ENCODE peak calls at places on chromosomes 5 and 9, in six cellular contexts. R is body of pancreas, C is HCT116, E is GM12892, Y is sigmoid colon, J is H54. B is an unnamed sample.
A peak's percentile ranks its signal among the peaks of the same experiment; 100 is the strongest.

GRCh38 chr9:108663381-108663876 is 192.4 kb downstream of the ACTL7B start:
- DNase-seq in C (no peak), E (no peak), Y (no peak), R (no peak), J (no peak), B (no peak)

GRCh38 chr5:78003914-78004313 is 227.8 kb upstream of the TBCA start:
- DNase-seq in J (no peak), E (no peak), Y (no peak), C (no peak), R (no peak), B (no peak)

GRCh38 chr5:150502106-150502505 is 5.8 kb upstream of the NDST1 start:
- DNase-seq in Y (no peak), R (no peak), J (no peak), E (no peak), C (no peak), B (no peak)

GRCh38 chr5:83554686-83555085 is 83.1 kb downstream of the VCAN start:
- DNase-seq in R (no peak), Y (no peak), C (no peak), E (no peak), J (no peak), B (no peak)

GRCh38 chr9:69895185-69895584 is 74.6 kb downstream of the CFAP95 start:
- DNase-seq in R (no peak), J (no peak), E (no peak), C (no peak), Y (no peak), B (no peak)

GRCh38 chr5:89028579-89029272 is 145.7 kb upstream of the MEF2C start:
- DNase-seq in E (no peak), R (no peak), C (peak; percentile 18), J (no peak), Y (no peak), B (no peak)

GRCh38 chr9:7073679-7074078 is 315.9 kb downstream of the KDM4C start:
- DNase-seq in E (no peak), C (no peak), J (no peak), Y (no peak), R (no peak), B (no peak)

GRCh38 chr9:33818832-33819500 is 2.0 kb downstream of the UBE2R2 start:
- DNase-seq in R (no peak), J (no peak), C (no peak), Y (no peak), E (no peak), B (peak; percentile 35)

GRCh38 chr9:88026133-88026510 is 51.8 kb upstream of the CDK20 start:
- DNase-seq in E (no peak), C (no peak), R (no peak), Y (no peak), J (no peak), B (no peak)

GRCh38 chr9:84146893-84147705 is 166.5 kb downstream of the RMI1 start:
- DNase-seq in C (no peak), R (no peak), J (no peak), Y (no peak), E (no peak), B (no peak)

GRCh38 chr5:108747111-108748009 is at the start of gene FER:
- DNase-seq in R (peak; percentile 45), Y (no peak), E (no peak), C (peak; percentile 75), J (peak; percentile 20), B (peak; percentile 84)

GRCh38 chr5:151097081-151097480 is 16.2 kb upstream of the TNIP1 start:
- DNase-seq in J (no peak), E (no peak), C (no peak), R (no peak), Y (no peak), B (no peak)

GRCh38 chr9:86669442-86669841 is 277.9 kb downstream of the GAS1 start:
- DNase-seq in E (no peak), Y (no peak), R (no peak), J (no peak), C (no peak), B (no peak)

GRCh38 chr5:138974227-138975063 is 99.3 kb upstream of the LRRTM2 start:
- DNase-seq in R (peak; percentile 82), E (no peak), Y (no peak), J (no peak), C (no peak), B (no peak)

GRCh38 chr9:97309260-97309659 is 1.8 kb downstream of the CCDC180 start:
- DNase-seq in Y (no peak), C (no peak), E (no peak), R (no peak), J (no peak), B (no peak)

GRCh38 chr9:105216440-105217178 is 27.8 kb upstream of the SLC44A1 start:
- DNase-seq in Y (no peak), C (no peak), E (no peak), J (no peak), R (peak; percentile 15), B (no peak)

GRCh38 chr9:126788631-126789349 is 16.1 kb upstream of the ZBTB43 start:
- DNase-seq in R (no peak), Y (peak; percentile 42), C (no peak), J (peak; percentile 85), E (no peak), B (no peak)

GRCh38 chr5:73304381-73304780 is 131.4 kb downstream of the TMEM174 start:
- DNase-seq in J (no peak), E (no peak), R (no peak), Y (no peak), C (no peak), B (no peak)

GRCh38 chr5:65163698-65164097 is 318.0 kb downstream of the ADAMTS6 start:
- DNase-seq in R (no peak), J (no peak), Y (no peak), E (no peak), C (no peak), B (no peak)

GRCh38 chr5:149333711-149334443 is 11.4 kb upstream of the GRPEL2 start:
- DNase-seq in J (no peak), C (no peak), Y (no peak), R (no peak), E (no peak), B (no peak)

GRCh38 chr9:22030101-22030598 is 21.0 kb upstream of the CDKN2B start:
- DNase-seq in E (no peak), C (no peak), R (no peak), J (no peak), Y (no peak), B (no peak)

GRCh38 chr9:127158995-127159801 is 36.8 kb upstream of the ANGPTL2 start:
- DNase-seq in J (peak; percentile 91), R (no peak), Y (peak; percentile 92), E (no peak), C (peak; percentile 35), B (no peak)

GRCh38 chr5:140833993-140834392 is at the start of gene PCDHA7:
- DNase-seq in C (no peak), J (no peak), Y (no peak), E (no peak), R (no peak), B (no peak)

GRCh38 chr5:160991205-160991604 is 139.2 kb upstream of the ATP10B start:
- DNase-seq in Y (no peak), E (no peak), J (no peak), C (no peak), R (no peak), B (no peak)

GRCh38 chr5:151812757-151813309 is 41.1 kb downstream of the G3BP1 start:
- DNase-seq in J (no peak), R (no peak), C (no peak), Y (no peak), E (no peak), B (peak; percentile 7)

GRCh38 chr5:145237843-145238242 is 597.3 kb downstream of the PRELID2 start:
- DNase-seq in R (peak; percentile 78), C (peak; percentile 69), E (no peak), J (no peak), Y (no peak), B (peak; percentile 71)

GRCh38 chr9:136720251-136720886 is 8.0 kb downstream of the DIPK1B start:
- DNase-seq in E (no peak), Y (peak; percentile 84), R (no peak), J (no peak), C (no peak), B (no peak)

GRCh38 chr5:68843600-68844342 is 250.0 kb upstream of the SLC30A5 start:
- DNase-seq in E (no peak), C (no peak), R (no peak), Y (no peak), J (no peak), B (no peak)

GRCh38 chr5:21806271-21806670 is 1046.9 kb downstream of the CDH12 start:
- DNase-seq in R (no peak), C (no peak), Y (no peak), J (no peak), E (no peak), B (no peak)

GRCh38 chr9:15115041-15115440 is 192.0 kb downstream of the TTC39B start:
- DNase-seq in Y (no peak), J (no peak), R (no peak), E (no peak), C (no peak), B (no peak)

GRCh38 chr5:151717390-151717789 is 30.7 kb upstream of the SPARC start:
- DNase-seq in J (no peak), R (no peak), C (no peak), Y (no peak), E (no peak), B (no peak)

GRCh38 chr9:110049699-110050450 is 158.1 kb downstream of the C9orf152 start:
- DNase-seq in Y (peak; percentile 68), E (no peak), C (no peak), R (peak; percentile 42), J (no peak), B (peak; percentile 55)

GRCh38 chr9:110047955-110048472 is 159.9 kb downstream of the C9orf152 start:
- DNase-seq in C (no peak), J (no peak), E (peak; percentile 25), R (no peak), Y (no peak), B (no peak)

GRCh38 chr9:110048976-110049698 is 158.8 kb downstream of the C9orf152 start:
- DNase-seq in C (no peak), J (no peak), E (peak; percentile 25), R (peak; percentile 12), Y (no peak), B (peak; percentile 56)

GRCh38 chr9:110047232-110047954 is 160.6 kb downstream of the C9orf152 start:
- DNase-seq in R (no peak), E (no peak), J (no peak), C (no peak), Y (no peak), B (no peak)

GRCh38 chr9:110048473-110048975 is 159.4 kb downstream of the C9orf152 start:
- DNase-seq in C (peak; percentile 40), R (peak; percentile 63), E (peak; percentile 82), J (peak; percentile 81), Y (peak; percentile 91), B (peak; percentile 75)
- TF ChIP-seq POLR2A in C (peak; percentile 33), R (no peak), E (peak; percentile 85), J (peak; percentile 90), Y (peak; percentile 66), B (peak; percentile 42)

GRCh38 chr9:114334490-114334889 is 4.8 kb downstream of the ORM2 start:
- DNase-seq in J (no peak), E (no peak), C (no peak), Y (no peak), R (no peak), B (no peak)
- TF ChIP-seq POLR2A in J (no peak), E (peak; percentile 42), C (no peak), Y (no peak), R (no peak), B (no peak)

GRCh38 chr5:61162010-61162831 is at the start of gene SMIM15:
- DNase-seq in R (peak; percentile 91), Y (peak; percentile 93), J (peak; percentile 81), C (peak; percentile 79), E (peak; percentile 82), B (peak; percentile 89)
- TF ChIP-seq POLR2A in R (peak; percentile 75), Y (peak; percentile 49), J (peak; percentile 66), C (peak; percentile 59), E (peak; percentile 87), B (peak; percentile 80)

GRCh38 chr5:178216779-178217178 is 12.4 kb downstream of the HNRNPAB start:
- DNase-seq in R (no peak), C (no peak), J (no peak), E (no peak), Y (no peak), B (no peak)
- TF ChIP-seq POLR2A in R (no peak), C (no peak), J (no peak), E (no peak), Y (no peak), B (no peak)

B was measured in erythroblast.